ENCODE peak calls at places on chromosome 7, in eight cellular contexts. Q is spleen, E is H54, R is suprapubic skin, J is NB4, K is stomach, D is HepG2, A is HCT116. X is an unnamed sample.

GRCh38 chr7:74174606-74175082 is 488 bp downstream of the EIF4H start:
- DNase-seq in K (peak; percentile 31), E (peak; percentile 27), Q (no peak), A (no peak), R (peak; percentile 81), D (peak; percentile 30), J (peak; percentile 78), X (peak; percentile 40)

GRCh38 chr7:120370954-120371353 is 98.0 kb downstream of the KCND2 start:
- DNase-seq in J (peak; percentile 65), R (no peak), D (no peak), E (no peak), Q (no peak), A (no peak), K (no peak), X (no peak)

GRCh38 chr7:146116452-146117219 is at the start of gene CNTNAP2:
- DNase-seq in E (no peak), A (no peak), K (no peak), R (no peak), Q (peak; percentile 57), D (no peak), J (no peak), X (no peak)

GRCh38 chr7:132243463-132243862 is 332.8 kb downstream of the PLXNA4 start:
- DNase-seq in J (no peak), A (no peak), K (no peak), D (no peak), R (no peak), Q (no peak), E (no peak), X (no peak)

GRCh38 chr7:149355390-149356048 is 93.5 kb downstream of the ZNF783 start:
- DNase-seq in R (no peak), D (peak; percentile 26), J (peak; percentile 41), K (no peak), A (peak; percentile 70), Q (no peak), E (peak; percentile 30), X (no peak)

GRCh38 chr7:116128139-116128538 is 82.2 kb upstream of the TES start:
- DNase-seq in R (no peak), K (no peak), D (no peak), J (no peak), Q (no peak), E (no peak), A (no peak), X (no peak)

GRCh38 chr7:77649950-77650349 is 46.3 kb upstream of the RSBN1L start:
- DNase-seq in A (no peak), D (peak; percentile 65), R (no peak), Q (no peak), E (no peak), J (no peak), K (no peak), X (no peak)

GRCh38 chr7:150974468-150975391 is 3.4 kb downstream of the KCNH2 start:
- DNase-seq in D (no peak), E (no peak), R (no peak), J (peak; percentile 66), Q (peak; percentile 92), K (peak; percentile 55), A (peak; percentile 43), X (peak; percentile 45)

GRCh38 chr7:50397320-50397970 is 52.7 kb downstream of the FIGNL1 start:
- DNase-seq in J (no peak), D (no peak), Q (no peak), K (no peak), A (no peak), E (no peak), R (no peak), X (no peak)

GRCh38 chr7:24025094-24025493 is 258.9 kb upstream of the NPY start:
- DNase-seq in A (no peak), R (no peak), K (no peak), E (no peak), Q (no peak), J (no peak), D (no peak), X (no peak)

GRCh38 chr7:1938788-1939433 is 268.8 kb downstream of the ELFN1 start:
- DNase-seq in A (no peak), E (no peak), K (no peak), J (peak; percentile 52), D (no peak), R (no peak), Q (peak; percentile 81), X (peak; percentile 5)

GRCh38 chr7:139075031-139075652 is 34.4 kb downstream of the ZC3HAV1 start:
- DNase-seq in R (peak; percentile 84), J (peak; percentile 86), D (peak; percentile 68), K (peak; percentile 65), A (peak; percentile 56), E (peak; percentile 46), Q (no peak), X (peak; percentile 73)

GRCh38 chr7:130322615-130323014 is 22.0 kb upstream of the CPA5 start:
- DNase-seq in Q (no peak), D (no peak), A (no peak), K (no peak), E (no peak), R (no peak), J (no peak), X (no peak)

DNA sequence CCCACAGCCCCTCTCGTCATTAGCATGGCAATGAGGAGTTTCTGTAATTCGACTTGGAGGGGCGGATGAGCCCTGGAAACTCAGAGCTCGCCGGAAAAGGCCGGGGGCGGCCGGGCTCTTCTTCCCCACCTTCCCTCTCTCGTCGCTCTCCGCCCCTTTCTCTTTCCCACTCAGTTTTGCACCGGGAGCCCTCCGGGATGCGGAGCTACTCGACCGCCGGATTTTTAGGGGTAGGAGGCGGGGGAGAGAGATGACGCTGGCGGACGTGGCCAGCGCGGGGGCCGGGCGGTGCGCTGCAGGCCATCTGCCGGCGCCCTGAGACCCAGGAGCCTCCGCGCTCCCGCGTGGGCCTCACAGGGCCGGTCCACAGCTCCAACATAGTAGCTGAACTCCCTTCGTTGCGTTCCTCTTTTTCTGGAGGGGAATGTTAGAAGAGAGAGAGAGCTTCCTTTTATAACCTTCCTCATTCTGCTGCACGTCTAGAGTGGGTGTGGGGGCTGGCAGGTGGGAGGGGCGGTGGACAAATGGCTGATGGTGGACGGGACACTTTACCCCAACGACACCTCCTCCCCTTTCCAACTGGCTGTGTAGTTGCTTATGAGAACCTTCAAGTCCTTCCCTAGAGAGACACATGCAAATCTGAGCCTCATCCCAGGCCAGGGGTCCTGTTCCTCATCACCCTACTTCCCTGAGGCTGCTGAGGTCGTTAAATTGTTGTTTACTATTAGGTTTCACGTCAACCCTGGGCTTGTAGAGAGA is 1.1 kb upstream of the HOXA1 start:
- DNase-seq in R (no peak), E (no peak), A (no peak), J (peak; percentile 70), K (no peak), Q (peak; percentile 88), D (no peak), X (no peak)
- TF ChIP-seq POLR2A in R (no peak), E (peak; percentile 32), A (no peak), J (peak; percentile 29), K (no peak), Q (no peak), D (no peak), X (peak; percentile 9)

GRCh38 chr7:99374121-99375064 is at the start of gene ARPC1B:
- DNase-seq in R (no peak), A (peak; percentile 41), D (peak; percentile 57), Q (peak; percentile 98), K (peak; percentile 87), E (peak; percentile 89), J (peak; percentile 94), X (peak; percentile 84)

GRCh38 chr7:99372275-99373085 is 2.0 kb upstream of the ARPC1B start:
- DNase-seq in D (peak; percentile 97), J (no peak), E (no peak), A (no peak), Q (peak; percentile 68), R (no peak), K (peak; percentile 51), X (peak; percentile 79)

GRCh38 chr7:99371376-99371920 is 3.1 kb upstream of the ARPC1B start:
- DNase-seq in K (no peak), J (no peak), R (no peak), Q (peak; percentile 63), E (no peak), A (no peak), D (no peak), X (no peak)

GRCh38 chr7:99373086-99374066 is 1.2 kb upstream of the ARPC1B start:
- DNase-seq in R (no peak), J (no peak), K (no peak), A (no peak), D (no peak), E (no peak), Q (peak; percentile 73), X (no peak)

DNA sequence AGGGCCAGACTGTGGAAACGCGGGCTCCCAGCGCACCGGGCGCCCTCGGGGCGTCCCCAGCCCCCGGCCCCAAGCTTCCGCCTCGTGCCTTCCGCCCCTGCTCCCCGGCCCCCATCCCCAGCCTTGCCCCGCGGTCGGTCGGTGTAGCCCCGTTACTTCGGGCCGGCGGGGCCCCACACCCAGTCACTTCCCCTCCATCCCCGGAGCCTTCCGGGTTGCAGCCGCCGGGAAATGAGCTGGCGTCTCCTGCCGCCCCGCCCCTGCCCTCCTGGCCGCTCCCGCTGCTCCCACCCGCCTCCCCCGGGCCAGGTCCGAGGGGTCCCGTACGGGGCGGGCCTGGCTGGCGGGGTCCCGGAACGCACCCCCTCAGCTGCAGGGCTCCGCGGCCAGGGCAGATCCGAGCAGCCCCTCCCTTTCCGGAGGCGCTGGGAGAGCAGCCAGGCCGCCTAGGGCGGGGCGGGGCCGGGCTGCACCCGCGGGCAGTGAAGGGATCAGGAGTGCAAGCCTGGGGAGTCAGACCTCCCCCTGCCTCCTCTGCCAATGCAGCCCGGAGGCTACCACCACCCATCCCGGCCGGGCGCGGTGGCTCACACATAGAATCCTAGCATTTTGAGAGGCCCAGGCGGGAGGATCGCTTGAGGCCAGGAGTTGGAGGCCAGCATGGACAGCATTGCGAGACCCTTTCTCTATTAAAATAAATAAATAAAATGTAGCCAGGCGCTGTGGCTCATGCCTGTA is 709 bp downstream of the ARPC1B start:
- DNase-seq in A (no peak), J (peak; percentile 90), D (peak; percentile 64), R (peak; percentile 86), K (peak; percentile 80), Q (peak; percentile 96), E (peak; percentile 85), X (peak; percentile 75)
- TF ChIP-seq POLR2A in A (no peak), J (peak; percentile 48), D (peak; percentile 33), R (no peak), K (no peak), Q (peak; percentile 2), E (peak; percentile 71), X (peak; percentile 8)

GRCh38 chr7:45171946-45172345 is 14.4 kb downstream of the RAMP3 start:
- DNase-seq in A (no peak), E (no peak), R (peak; percentile 55), J (no peak), D (no peak), K (no peak), Q (peak; percentile 41), X (no peak)
- TF ChIP-seq POLR2A in A (no peak), E (no peak), R (no peak), J (no peak), D (no peak), K (no peak), Q (no peak), X (no peak)

DNA sequence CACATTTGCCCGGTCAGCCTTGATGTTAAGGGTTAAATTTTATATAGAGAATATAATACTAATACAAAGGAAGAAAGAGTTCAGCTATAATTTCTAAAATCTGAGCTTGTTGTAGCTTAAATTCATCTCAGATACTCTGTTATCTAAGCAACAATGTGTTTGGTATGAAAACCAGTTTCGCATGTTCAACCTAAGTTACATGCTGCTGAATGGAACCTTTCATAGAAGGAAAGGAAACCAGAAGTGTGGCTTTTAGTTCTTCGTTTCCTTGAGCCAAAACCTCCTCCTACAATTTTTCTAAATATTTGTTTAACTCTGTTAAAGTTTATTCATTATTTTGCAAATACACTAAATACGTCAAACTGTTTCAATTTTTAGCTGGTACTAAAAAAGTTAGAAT is 18.5 kb downstream of the AGR2 start:
- DNase-seq in J (no peak), D (no peak), A (no peak), R (no peak), Q (no peak), K (no peak), E (no peak), X (no peak)
- TF ChIP-seq POLR2A in J (no peak), D (no peak), A (no peak), R (no peak), Q (no peak), K (no peak), E (no peak), X (no peak)

X was measured in body of pancreas.